ENCODE peak calls at places on chromosomes 6 and 20, in nine cellular contexts. C, M, U, A, T, H, I, L and X are unnamed samples.

GRCh38 chr6:117840541-117840983 is 66.5 kb upstream of the SLC35F1 start:
- DNase-seq in C (peak), M (peak), U (no peak), A (peak), T (peak), H (no peak), I (no peak), L (no peak), X (no peak)

GRCh38 chr6:6008648-6009421 is 2.1 kb upstream of the NRN1 start:
- DNase-seq in C (peak), M (peak), U (peak), A (peak), T (peak), H (peak), I (peak), L (peak), X (peak)

GRCh38 chr6:95242560-95242959 is 334.8 kb upstream of the MANEA start:
- DNase-seq in C (no peak), M (no peak), U (no peak), A (no peak), T (no peak), H (no peak), I (no peak), L (no peak), X (no peak)

GRCh38 chr6:11278207-11278559 is 45.7 kb upstream of the NEDD9 start:
- DNase-seq in C (no peak), M (no peak), U (no peak), A (no peak), T (no peak), H (peak), I (no peak), L (no peak), X (no peak)

GRCh38 chr6:102736941-102737368 is 1343.4 kb downstream of the GRIK2 start:
- DNase-seq in C (no peak), M (no peak), U (no peak), A (no peak), T (no peak), H (no peak), I (no peak), L (no peak), X (no peak)

GRCh38 chr6:37514377-37514776 is 14.7 kb upstream of the CCDC167 start:
- DNase-seq in C (no peak), M (no peak), U (no peak), A (no peak), T (no peak), H (peak), I (no peak), L (no peak), X (no peak)

GRCh38 chr6:149680490-149680889 is 32.0 kb upstream of the KATNA1 start:
- DNase-seq in C (no peak), M (no peak), U (no peak), A (no peak), T (no peak), H (no peak), I (no peak), L (no peak), X (no peak)

GRCh38 chr6:151747890-151748289 is 59.6 kb upstream of the ESR1 start:
- DNase-seq in C (no peak), M (no peak), U (no peak), A (no peak), T (no peak), H (no peak), I (no peak), L (no peak), X (no peak)

GRCh38 chr20:21496452-21496851 is 17.4 kb downstream of the NKX2-2 start:
- DNase-seq in C (no peak), M (no peak), U (no peak), A (no peak), T (no peak), H (no peak), I (no peak), L (no peak), X (no peak)

GRCh38 chr6:6131492-6132109 is 124.9 kb upstream of the NRN1 start:
- DNase-seq in C (peak), M (no peak), U (no peak), A (no peak), T (no peak), H (no peak), I (no peak), L (no peak), X (no peak)

GRCh38 chr6:17584241-17584803 is 15.8 kb upstream of the FAM8A1 start:
- DNase-seq in C (peak), M (peak), U (no peak), A (peak), T (peak), H (no peak), I (peak), L (peak), X (no peak)

GRCh38 chr6:16243055-16243454 is 4.7 kb downstream of the GMPR start:
- DNase-seq in C (no peak), M (no peak), U (no peak), A (no peak), T (no peak), H (no peak), I (no peak), L (no peak), X (no peak)

GRCh38 chr6:64750910-64751309 is 956.1 kb downstream of the EYS start:
- DNase-seq in C (no peak), M (no peak), U (no peak), A (no peak), T (no peak), H (no peak), I (no peak), L (no peak), X (no peak)

GRCh38 chr6:1580109-1580508 is 29.6 kb upstream of the FOXC1 start:
- DNase-seq in C (no peak), M (no peak), U (no peak), A (no peak), T (no peak), H (no peak), I (no peak), L (no peak), X (no peak)

GRCh38 chr6:136037246-136037884 is 185.9 kb downstream of the PDE7B start:
- DNase-seq in C (no peak), M (no peak), U (peak), A (no peak), T (no peak), H (peak), I (no peak), L (no peak), X (no peak)

GRCh38 chr6:3287976-3288707 is 29.4 kb downstream of the PSMG4 start:
- DNase-seq in C (no peak), M (no peak), U (no peak), A (no peak), T (no peak), H (no peak), I (no peak), L (no peak), X (peak)

GRCh38 chr6:119858901-119859300 is 509.3 kb upstream of the MAN1A1 start:
- DNase-seq in C (no peak), M (no peak), U (no peak), A (no peak), T (no peak), H (no peak), I (no peak), L (no peak), X (no peak)

GRCh38 chr6:110049696-110050465 is 71.8 kb downstream of the GPR6 start:
- DNase-seq in C (no peak), M (no peak), U (no peak), A (no peak), T (no peak), H (no peak), I (no peak), L (no peak), X (no peak)

GRCh38 chr6:143247586-143247985 is 186.9 kb downstream of the AIG1 start:
- DNase-seq in C (no peak), M (no peak), U (no peak), A (no peak), T (no peak), H (no peak), I (no peak), L (no peak), X (no peak)

GRCh38 chr6:36659271-36659670 is 19.2 kb upstream of the CDKN1A start:
- DNase-seq in C (no peak), M (no peak), U (no peak), A (no peak), T (no peak), H (no peak), I (no peak), L (no peak), X (no peak)

GRCh38 chr20:61436674-61437279 is 184.7 kb downstream of the CDH4 start:
- DNase-seq in C (peak), M (no peak), U (no peak), A (peak), T (no peak), H (no peak), I (no peak), L (peak), X (no peak)

GRCh38 chr20:62702886-62703852 is 5.5 kb upstream of the NTSR1 start:
- DNase-seq in C (no peak), M (peak), U (no peak), A (peak), T (peak), H (peak), I (no peak), L (no peak), X (no peak)

GRCh38 chr6:140897804-140898573 is 1234.7 kb upstream of the GJE1 start:
- DNase-seq in C (no peak), M (no peak), U (no peak), A (peak), T (peak), H (no peak), I (no peak), L (no peak), X (peak)

GRCh38 chr6:73309784-73310502 is 44.1 kb downstream of the DPPA5 start:
- DNase-seq in C (peak), M (no peak), U (peak), A (peak), T (peak), H (peak), I (peak), L (peak), X (peak)

GRCh38 chr6:130781557-130781956 is 45.6 kb upstream of the SMLR1 start:
- DNase-seq in C (no peak), M (no peak), U (no peak), A (no peak), T (no peak), H (no peak), I (no peak), L (no peak), X (no peak)

GRCh38 chr6:44009425-44010321 is 117.6 kb downstream of the MRPL14 start:
- DNase-seq in C (no peak), M (no peak), U (no peak), A (no peak), T (no peak), H (no peak), I (no peak), L (no peak), X (peak)

GRCh38 chr20:32779500-32780215 is 17.5 kb downstream of the DNMT3B start:
- DNase-seq in C (peak), M (no peak), U (no peak), A (no peak), T (no peak), H (no peak), I (no peak), L (no peak), X (no peak)

GRCh38 chr6:56521988-56522387 is 120.7 kb downstream of the DST start:
- DNase-seq in C (no peak), M (no peak), U (no peak), A (no peak), T (no peak), H (no peak), I (no peak), L (no peak), X (no peak)

GRCh38 chr6:3193102-3193837 is 34.2 kb downstream of the TUBB2B start:
- DNase-seq in C (peak), M (no peak), U (no peak), A (no peak), T (no peak), H (no peak), I (no peak), L (peak), X (no peak)

GRCh38 chr20:24588047-24588635 is 118.7 kb downstream of the SYNDIG1 start:
- DNase-seq in C (no peak), M (no peak), U (no peak), A (no peak), T (no peak), H (no peak), I (no peak), L (no peak), X (no peak)

GRCh38 chr20:15005300-15005986 is 668.0 kb upstream of the FLRT3 start:
- DNase-seq in C (no peak), M (no peak), U (no peak), A (no peak), T (no peak), H (no peak), I (no peak), L (no peak), X (no peak)

GRCh38 chr6:164184410-164184809 is 769.9 kb downstream of the QKI start:
- DNase-seq in C (no peak), M (no peak), U (no peak), A (no peak), T (no peak), H (no peak), I (no peak), L (peak), X (peak)

GRCh38 chr20:31414381-31414780 is 8.4 kb upstream of the DEFB121 start:
- DNase-seq in C (no peak), M (no peak), U (no peak), A (no peak), T (no peak), H (no peak), I (no peak), L (no peak), X (no peak)

GRCh38 chr6:105322499-105323231 is 80.2 kb downstream of the PREP start:
- DNase-seq in C (no peak), M (peak), U (no peak), A (no peak), T (no peak), H (no peak), I (no peak), L (no peak), X (no peak)